ENCODE peak calls at places on chromosomes 6 and 20, in eight cellular contexts. P, Q, H, M, G, K, T and Z are unnamed samples.

GRCh38 chr6:14031516-14031915 is 86.1 kb upstream of the CD83 start:
- DNase-seq in P (no peak), Q (no peak), H (no peak), M (peak), G (no peak), K (no peak), T (no peak), Z (no peak)

GRCh38 chr6:136873733-136874132 is 48.4 kb upstream of the SLC35D3 start:
- DNase-seq in P (no peak), Q (no peak), H (no peak), M (no peak), G (peak), K (no peak), T (no peak), Z (peak)

GRCh38 chr20:44959082-44959895 is 908 bp downstream of the TOMM34 start:
- DNase-seq in P (peak), Q (peak), H (no peak), M (peak), G (peak), K (no peak), T (no peak), Z (peak)

GRCh38 chr6:73969982-73970960 is 274.3 kb downstream of the CD109 start:
- DNase-seq in P (no peak), Q (no peak), H (no peak), M (peak), G (peak), K (no peak), T (no peak), Z (peak)

GRCh38 chr6:69680302-69680701 is 116.5 kb downstream of the LMBRD1 start:
- DNase-seq in P (no peak), Q (no peak), H (no peak), M (no peak), G (no peak), K (no peak), T (no peak), Z (no peak)

GRCh38 chr6:101779051-101779844 is 385.7 kb downstream of the GRIK2 start:
- DNase-seq in P (no peak), Q (no peak), H (no peak), M (peak), G (peak), K (no peak), T (no peak), Z (peak)

GRCh38 chr6:130259140-130259539 is 36.4 kb upstream of the SAMD3 start:
- DNase-seq in P (no peak), Q (no peak), H (no peak), M (no peak), G (no peak), K (no peak), T (no peak), Z (no peak)

GRCh38 chr20:51634877-51635276 is 92.4 kb upstream of the NFATC2 start:
- DNase-seq in P (no peak), Q (no peak), H (no peak), M (no peak), G (no peak), K (no peak), T (no peak), Z (no peak)

GRCh38 chr6:157579467-157580031 is 198.6 kb downstream of the ZDHHC14 start:
- DNase-seq in P (no peak), Q (no peak), H (no peak), M (peak), G (no peak), K (no peak), T (no peak), Z (no peak)

GRCh38 chr6:43793875-43794242 is 23.8 kb downstream of the VEGFA start:
- DNase-seq in P (no peak), Q (no peak), H (no peak), M (no peak), G (no peak), K (no peak), T (no peak), Z (no peak)

GRCh38 chr6:158625881-158626305 is 18.6 kb downstream of the DYNLT1 start:
- DNase-seq in P (no peak), Q (no peak), H (no peak), M (no peak), G (no peak), K (no peak), T (no peak), Z (no peak)

GRCh38 chr20:22371843-22372242 is 212.5 kb downstream of the FOXA2 start:
- DNase-seq in P (no peak), Q (peak), H (no peak), M (no peak), G (no peak), K (no peak), T (no peak), Z (no peak)

GRCh38 chr20:60381643-60382400 is 423.6 kb downstream of the CDH26 start:
- DNase-seq in P (no peak), Q (no peak), H (no peak), M (no peak), G (no peak), K (no peak), T (peak), Z (peak)

GRCh38 chr6:139588076-139588639 is 213.7 kb upstream of the CITED2 start:
- DNase-seq in P (no peak), Q (no peak), H (no peak), M (peak), G (peak), K (peak), T (peak), Z (no peak)

GRCh38 chr6:138025528-138025941 is 81.7 kb downstream of the PERP start:
- DNase-seq in P (no peak), Q (no peak), H (no peak), M (no peak), G (no peak), K (no peak), T (no peak), Z (no peak)

GRCh38 chr6:132132420-132132819 is 181.2 kb upstream of the CCN2 start:
- DNase-seq in P (no peak), Q (no peak), H (no peak), M (peak), G (no peak), K (no peak), T (peak), Z (peak)

GRCh38 chr20:36805396-36805795 is 31.8 kb upstream of the DSN1 start:
- DNase-seq in P (no peak), Q (no peak), H (no peak), M (no peak), G (no peak), K (no peak), T (no peak), Z (no peak)

GRCh38 chr6:26155066-26155925 is 68.1 kb downstream of the HFE start:
- DNase-seq in P (no peak), Q (no peak), H (no peak), M (peak), G (no peak), K (no peak), T (peak), Z (peak)